ENCODE peak calls at places on chromosome 17, in four cellular contexts. F is mammary epithelial cell, H is stomach, P is heart right ventricle. C is an unnamed sample.

GRCh38 chr17:66466933-66467367 is 164.5 kb downstream of the PRKCA start:
- DNase-seq in F (peak), H (no peak), P (no peak), C (no peak)

GRCh38 chr17:73354423-73355284 is 42.9 kb upstream of the CDC42EP4 start:
- DNase-seq in F (no peak), H (no peak), P (no peak), C (no peak)

GRCh38 chr17:79923974-79924638 is 84.9 kb upstream of the CBX4 start:
- DNase-seq in F (no peak), H (peak), P (no peak), C (no peak)

GRCh38 chr17:19508327-19508867 is 25.3 kb upstream of the SLC47A1 start:
- DNase-seq in F (no peak), H (no peak), P (peak), C (peak)

GRCh38 chr17:63019138-63019873 is 53.3 kb downstream of the TANC2 start:
- DNase-seq in F (peak), H (no peak), P (no peak), C (no peak)

GRCh38 chr17:7313890-7314718 is 1.1 kb downstream of the GPS2 start:
- DNase-seq in F (peak), H (no peak), P (no peak), C (no peak)

GRCh38 chr17:17856386-17856785 is 19.6 kb upstream of the SREBF1 start:
- DNase-seq in F (no peak), H (no peak), P (no peak), C (no peak)

GRCh38 chr17:69245617-69246016 is 17.0 kb upstream of the ABCA10 start:
- DNase-seq in F (no peak), H (no peak), P (no peak), C (no peak)

GRCh38 chr17:36726199-36726598 is 124.8 kb downstream of the MRM1 start:
- DNase-seq in F (no peak), H (no peak), P (no peak), C (no peak)

GRCh38 chr17:76075364-76076099 is 951 bp downstream of the GALR2 start:
- DNase-seq in F (peak), H (no peak), P (no peak), C (no peak)

GRCh38 chr17:54870671-54871175 is 29.9 kb upstream of the TOM1L1 start:
- DNase-seq in F (no peak), H (no peak), P (no peak), C (no peak)

GRCh38 chr17:63455417-63455816 is 9.3 kb upstream of the CYB561 start:
- DNase-seq in F (no peak), H (no peak), P (no peak), C (no peak)

GRCh38 chr17:73189417-73190099 is 3.3 kb upstream of the COG1 start:
- DNase-seq in F (peak), H (peak), P (no peak), C (no peak)

GRCh38 chr17:47257651-47258339 is 4.2 kb downstream of the ITGB3 start:
- DNase-seq in F (peak), H (no peak), P (no peak), C (no peak)

GRCh38 chr17:2468270-2468669 is 43.4 kb downstream of the METTL16 start:
- DNase-seq in F (no peak), H (no peak), P (no peak), C (no peak)

GRCh38 chr17:73841431-73842060 is 197.3 kb upstream of the SDK2 start:
- DNase-seq in F (no peak), H (no peak), P (no peak), C (no peak)

GRCh38 chr17:75688209-75688771 is 21.2 kb downstream of the SAP30BP start:
- DNase-seq in F (peak), H (peak), P (no peak), C (no peak)

GRCh38 chr17:51454456-51454978 is 194.2 kb downstream of the UTP18 start:
- DNase-seq in F (no peak), H (no peak), P (no peak), C (no peak)

GRCh38 chr17:74123350-74123749 is 80.1 kb upstream of the RPL38 start:
- DNase-seq in F (peak), H (no peak), P (no peak), C (no peak)

GRCh38 chr17:40996829-40997228 is 2.9 kb upstream of the KRTAP3-3 start:
- DNase-seq in F (peak), H (no peak), P (no peak), C (no peak)

GRCh38 chr17:6599364-6599763 is 41.1 kb downstream of the KIAA0753 start:
- DNase-seq in F (no peak), H (no peak), P (no peak), C (no peak)

GRCh38 chr17:60106377-60107059 is 27.8 kb upstream of the HEATR6 start:
- DNase-seq in F (no peak), H (no peak), P (no peak), C (no peak)

GRCh38 chr17:81232616-81233241 is 6.1 kb downstream of the TEPSIN start:
- DNase-seq in F (no peak), H (no peak), P (no peak), C (no peak)

GRCh38 chr17:8963665-8964258 is 1.7 kb downstream of the PIK3R5 start:
- DNase-seq in F (no peak), H (no peak), P (no peak), C (no peak)
- H3K4me3 ChIP-seq in F (no peak), H (no peak), P (no peak), C (peak)

GRCh38 chr17:77620282-77620681 is 338.2 kb upstream of the TNRC6C start:
- DNase-seq in F (no peak), H (no peak), P (no peak), C (no peak)
- H3K4me3 ChIP-seq in F (no peak), H (no peak), P (no peak), C (no peak)

DNA sequence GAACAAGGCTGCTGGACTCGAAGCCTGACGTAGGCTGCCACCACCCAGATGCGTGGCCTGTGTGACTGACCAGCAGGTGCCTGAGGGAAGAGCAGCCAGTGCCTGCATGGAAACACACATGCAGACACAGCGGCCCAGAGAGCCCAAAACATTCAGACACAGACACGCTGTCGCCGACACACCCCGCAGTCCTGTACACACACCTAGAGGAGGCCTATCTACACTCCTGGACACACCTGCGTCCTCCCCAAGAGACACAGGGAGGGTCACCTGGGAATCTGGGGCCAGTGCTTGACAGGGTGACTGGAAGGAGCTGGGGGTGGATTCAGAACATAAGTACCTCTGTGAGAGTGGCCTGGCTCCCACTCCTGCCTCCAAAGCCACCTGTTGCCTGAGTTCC is 6.1 kb upstream of the TSPOAP1 start:
- DNase-seq in F (no peak), H (no peak), P (no peak), C (no peak)
- H3K4me3 ChIP-seq in F (no peak), H (no peak), P (no peak), C (no peak)

GRCh38 chr17:29278692-29279091 is 15.3 kb downstream of the NUFIP2 start:
- DNase-seq in F (no peak), H (no peak), P (no peak), C (no peak)

GRCh38 chr17:29279397-29280070 is 14.4 kb downstream of the NUFIP2 start:
- DNase-seq in F (no peak), H (no peak), P (no peak), C (no peak)

DNA sequence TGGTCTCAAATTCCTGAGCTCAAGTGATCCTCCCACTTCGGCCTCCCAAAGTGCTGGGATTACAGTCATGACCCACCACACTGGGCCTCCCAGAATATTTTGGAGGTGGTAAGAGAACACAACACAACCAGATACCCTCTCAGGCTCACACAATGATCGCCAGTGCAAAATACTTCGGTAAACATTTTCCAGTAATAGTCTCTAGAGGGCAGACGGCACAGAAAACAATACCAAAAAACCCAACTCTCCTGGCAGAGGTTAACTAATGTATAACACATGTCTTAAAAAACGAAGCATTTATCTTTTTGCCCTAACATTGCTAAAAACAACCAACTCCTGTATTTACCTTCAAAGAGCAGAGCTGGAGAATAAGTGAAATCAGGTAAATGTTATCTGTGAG is 10.5 kb downstream of the NUFIP2 start:
- DNase-seq in F (no peak), H (no peak), P (no peak), C (no peak)
- H3K4me3 ChIP-seq in F (no peak), H (no peak), P (no peak), C (peak)

GRCh38 chr17:28086519-28086918 is 44.0 kb downstream of the NLK start:
- DNase-seq in F (peak), H (no peak), P (no peak), C (no peak)
- H3K4me3 ChIP-seq in F (no peak), H (no peak), P (no peak), C (no peak)

GRCh38 chr17:32980230-32980629 is 11.4 kb upstream of the SPACA3 start:
- DNase-seq in F (no peak), H (no peak), P (no peak), C (no peak)
- H3K4me3 ChIP-seq in F (no peak), H (no peak), P (no peak), C (no peak)

GRCh38 chr17:82457071-82457789 is 1.3 kb upstream of the NARF start:
- DNase-seq in F (no peak), H (no peak), P (no peak), C (no peak)
- H3K4me3 ChIP-seq in F (no peak), H (peak), P (peak), C (peak)

GRCh38 chr17:67578058-67578457 is 139.7 kb upstream of the NOL11 start:
- DNase-seq in F (no peak), H (no peak), P (no peak), C (no peak)
- H3K4me3 ChIP-seq in F (no peak), H (no peak), P (no peak), C (no peak)

GRCh38 chr17:21843951-21844590 is 151.7 kb downstream of the KCNJ18 start:
- DNase-seq in F (no peak), H (no peak), P (no peak), C (no peak)
- H3K4me3 ChIP-seq in F (no peak), H (no peak), P (no peak), C (no peak)

C was measured in left ventricle myocardium inferior.